ENCODE peak calls at places on chromosomes 6 and 20, in nine cellular contexts. One of them, this sample, is unnamed.

GRCh38 chr6:20672038-20672437 is 137.8 kb downstream of the CDKAL1 start:
- ATAC-seq in heart left ventricle: no peak
- ATAC-seq in heart right ventricle: no peak
- ATAC-seq in psoas muscle: no peak
- ATAC-seq in HCT116: no peak
- ATAC-seq in Panc1: no peak
- ATAC-seq in left lung: no peak
- ATAC-seq in upper lobe of right lung: no peak
- ATAC-seq in mucosa of descending colon: no peak
- ATAC-seq in this sample: no peak

GRCh38 chr20:56805313-56805712 is 176.2 kb downstream of the TFAP2C start:
- ATAC-seq in psoas muscle: no peak
- ATAC-seq in left lung: no peak
- ATAC-seq in HCT116: no peak
- ATAC-seq in upper lobe of right lung: no peak
- ATAC-seq in mucosa of descending colon: no peak
- ATAC-seq in heart left ventricle: no peak
- ATAC-seq in Panc1: no peak
- ATAC-seq in heart right ventricle: no peak
- ATAC-seq in this sample: no peak

GRCh38 chr6:144351338-144351737 is 66.2 kb downstream of the UTRN start:
- ATAC-seq in heart left ventricle: no peak
- ATAC-seq in left lung: no peak
- ATAC-seq in mucosa of descending colon: peak
- ATAC-seq in heart right ventricle: peak
- ATAC-seq in HCT116: no peak
- ATAC-seq in Panc1: no peak
- ATAC-seq in upper lobe of right lung: no peak
- ATAC-seq in psoas muscle: no peak
- ATAC-seq in this sample: no peak

GRCh38 chr6:12075067-12075563 is 63.0 kb downstream of the HIVEP1 start:
- ATAC-seq in mucosa of descending colon: no peak
- ATAC-seq in Panc1: peak
- ATAC-seq in heart left ventricle: no peak
- ATAC-seq in upper lobe of right lung: no peak
- ATAC-seq in HCT116: no peak
- ATAC-seq in psoas muscle: no peak
- ATAC-seq in heart right ventricle: no peak
- ATAC-seq in left lung: peak
- ATAC-seq in this sample: no peak

GRCh38 chr20:13228771-13229170 is 7.7 kb downstream of the ISM1 start:
- ATAC-seq in heart right ventricle: no peak
- ATAC-seq in psoas muscle: no peak
- ATAC-seq in heart left ventricle: no peak
- ATAC-seq in left lung: no peak
- ATAC-seq in mucosa of descending colon: no peak
- ATAC-seq in HCT116: no peak
- ATAC-seq in Panc1: no peak
- ATAC-seq in upper lobe of right lung: no peak
- ATAC-seq in this sample: no peak

GRCh38 chr6:117568831-117569434 is 33.4 kb downstream of the GOPC start:
- ATAC-seq in upper lobe of right lung: no peak
- ATAC-seq in heart right ventricle: no peak
- ATAC-seq in psoas muscle: no peak
- ATAC-seq in heart left ventricle: no peak
- ATAC-seq in HCT116: no peak
- ATAC-seq in left lung: no peak
- ATAC-seq in Panc1: no peak
- ATAC-seq in mucosa of descending colon: no peak
- ATAC-seq in this sample: no peak

GRCh38 chr20:55472704-55473103 is 532.6 kb downstream of the CBLN4 start:
- ATAC-seq in mucosa of descending colon: no peak
- ATAC-seq in upper lobe of right lung: no peak
- ATAC-seq in left lung: no peak
- ATAC-seq in heart left ventricle: no peak
- ATAC-seq in HCT116: no peak
- ATAC-seq in Panc1: no peak
- ATAC-seq in heart right ventricle: no peak
- ATAC-seq in psoas muscle: no peak
- ATAC-seq in this sample: no peak

GRCh38 chr6:12909828-12910227 is 193.3 kb downstream of the PHACTR1 start:
- ATAC-seq in mucosa of descending colon: no peak
- ATAC-seq in Panc1: no peak
- ATAC-seq in heart left ventricle: peak
- ATAC-seq in heart right ventricle: peak
- ATAC-seq in psoas muscle: no peak
- ATAC-seq in HCT116: no peak
- ATAC-seq in left lung: no peak
- ATAC-seq in upper lobe of right lung: no peak
- ATAC-seq in this sample: no peak

GRCh38 chr6:12030993-12031550 is 19.0 kb downstream of the HIVEP1 start:
- ATAC-seq in mucosa of descending colon: peak
- ATAC-seq in Panc1: no peak
- ATAC-seq in heart right ventricle: no peak
- ATAC-seq in HCT116: no peak
- ATAC-seq in psoas muscle: no peak
- ATAC-seq in left lung: no peak
- ATAC-seq in upper lobe of right lung: no peak
- ATAC-seq in heart left ventricle: no peak
- ATAC-seq in this sample: no peak

DNA sequence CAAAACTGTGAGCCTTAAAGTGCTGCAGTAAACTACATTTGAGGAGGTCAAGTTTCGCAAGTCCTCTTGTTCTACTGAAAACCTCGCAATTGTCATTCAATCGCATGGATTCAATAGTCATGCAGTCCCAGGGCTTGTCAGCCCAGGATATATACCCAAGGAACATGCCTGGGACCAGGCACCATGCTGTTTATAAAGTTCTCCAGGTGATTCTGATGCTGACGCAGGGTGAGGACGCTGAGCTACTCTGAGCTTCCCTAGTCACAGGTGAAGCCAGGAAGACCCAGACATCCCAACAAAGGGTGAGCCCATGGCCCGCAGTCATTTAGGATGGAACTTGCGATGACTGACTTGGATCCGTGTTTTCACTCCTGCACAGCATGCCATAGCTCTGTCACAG is 27.2 kb upstream of the SSTR4 start:
- ATAC-seq in HCT116: no peak
- ATAC-seq in psoas muscle: no peak
- ATAC-seq in mucosa of descending colon: no peak
- ATAC-seq in Panc1: no peak
- ATAC-seq in heart left ventricle: no peak
- ATAC-seq in heart right ventricle: no peak
- ATAC-seq in left lung: no peak
- ATAC-seq in upper lobe of right lung: no peak
- ATAC-seq in this sample: no peak
- H3K4me3 ChIP-seq in HCT116: no peak
- H3K4me3 ChIP-seq in psoas muscle: no peak
- H3K4me3 ChIP-seq in mucosa of descending colon: no peak
- H3K4me3 ChIP-seq in Panc1: no peak
- H3K4me3 ChIP-seq in heart left ventricle: no peak
- H3K4me3 ChIP-seq in heart right ventricle: no peak
- H3K4me3 ChIP-seq in left lung: no peak
- H3K4me3 ChIP-seq in upper lobe of right lung: no peak
- H3K4me3 ChIP-seq in this sample: no peak

DNA sequence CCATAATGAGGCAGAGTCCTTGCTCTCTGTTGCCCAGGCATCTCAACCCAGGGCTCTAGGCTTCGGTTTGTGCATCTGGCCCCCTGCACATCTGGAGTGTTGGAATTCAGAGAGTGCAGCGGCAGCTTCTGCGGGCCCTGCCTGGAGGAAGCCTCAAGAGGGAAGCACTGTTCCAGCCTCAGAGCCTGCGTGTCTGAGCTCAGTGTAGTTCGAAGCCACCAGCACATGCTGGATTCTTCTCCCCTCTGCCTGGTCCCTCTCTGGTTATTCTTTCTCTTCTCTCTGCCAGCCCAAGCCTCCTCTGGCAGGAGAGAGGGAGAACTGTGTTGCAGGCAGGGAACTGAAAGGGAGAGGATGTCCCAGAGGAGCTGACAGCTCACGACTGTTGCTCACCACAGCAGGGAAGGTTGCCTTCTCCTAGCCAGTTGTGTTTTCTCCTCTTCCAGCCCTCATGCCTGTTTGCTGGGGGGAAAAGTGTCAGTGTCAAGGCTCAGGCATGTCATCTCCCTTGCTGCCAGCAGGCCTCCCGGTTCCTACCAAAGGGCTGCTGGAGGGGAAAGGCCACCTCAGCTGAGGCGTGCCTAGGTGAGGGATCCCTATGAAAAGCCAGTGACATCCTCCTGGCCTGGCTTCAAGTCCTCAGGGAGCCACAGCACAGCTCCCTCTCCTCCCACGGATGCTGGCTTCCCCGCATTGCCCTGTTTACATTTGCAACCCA is 126.0 kb upstream of the LRFN2 start:
- ATAC-seq in mucosa of descending colon: no peak
- ATAC-seq in left lung: no peak
- ATAC-seq in psoas muscle: no peak
- ATAC-seq in heart right ventricle: no peak
- ATAC-seq in HCT116: no peak
- ATAC-seq in heart left ventricle: no peak
- ATAC-seq in upper lobe of right lung: no peak
- ATAC-seq in Panc1: no peak
- ATAC-seq in this sample: no peak
- TF ChIP-seq CTCF in mucosa of descending colon: no peak
- TF ChIP-seq CTCF in left lung: no peak
- TF ChIP-seq CTCF in psoas muscle: no peak
- TF ChIP-seq CTCF in heart right ventricle: no peak
- TF ChIP-seq CTCF in HCT116: no peak
- TF ChIP-seq CTCF in heart left ventricle: no peak
- TF ChIP-seq CTCF in upper lobe of right lung: no peak
- TF ChIP-seq CTCF in Panc1: no peak
- TF ChIP-seq CTCF in this sample: no peak

GRCh38 chr6:28737750-28738395 is 185.9 kb downstream of the TRIM27 start:
- ATAC-seq in psoas muscle: no peak
- ATAC-seq in upper lobe of right lung: no peak
- ATAC-seq in heart right ventricle: no peak
- ATAC-seq in heart left ventricle: no peak
- ATAC-seq in mucosa of descending colon: no peak
- ATAC-seq in HCT116: no peak
- ATAC-seq in left lung: no peak
- ATAC-seq in Panc1: peak
- ATAC-seq in this sample: no peak

GRCh38 chr6:28734443-28734959 is 189.3 kb downstream of the TRIM27 start:
- ATAC-seq in upper lobe of right lung: no peak
- ATAC-seq in psoas muscle: no peak
- ATAC-seq in mucosa of descending colon: no peak
- ATAC-seq in HCT116: peak
- ATAC-seq in heart left ventricle: no peak
- ATAC-seq in Panc1: no peak
- ATAC-seq in left lung: no peak
- ATAC-seq in heart right ventricle: no peak
- ATAC-seq in this sample: no peak

GRCh38 chr6:28738396-28738765 is 185.4 kb downstream of the TRIM27 start:
- ATAC-seq in Panc1: peak
- ATAC-seq in psoas muscle: no peak
- ATAC-seq in left lung: no peak
- ATAC-seq in HCT116: no peak
- ATAC-seq in heart left ventricle: no peak
- ATAC-seq in mucosa of descending colon: no peak
- ATAC-seq in upper lobe of right lung: no peak
- ATAC-seq in heart right ventricle: no peak
- ATAC-seq in this sample: no peak

GRCh38 chr6:28732052-28732451 is 191.7 kb downstream of the TRIM27 start:
- ATAC-seq in mucosa of descending colon: no peak
- ATAC-seq in Panc1: no peak
- ATAC-seq in left lung: no peak
- ATAC-seq in psoas muscle: no peak
- ATAC-seq in upper lobe of right lung: no peak
- ATAC-seq in heart left ventricle: no peak
- ATAC-seq in HCT116: no peak
- ATAC-seq in heart right ventricle: no peak
- ATAC-seq in this sample: no peak

GRCh38 chr6:28736121-28736520 is 187.7 kb downstream of the TRIM27 start:
- ATAC-seq in HCT116: no peak
- ATAC-seq in heart left ventricle: no peak
- ATAC-seq in mucosa of descending colon: no peak
- ATAC-seq in Panc1: no peak
- ATAC-seq in left lung: no peak
- ATAC-seq in upper lobe of right lung: no peak
- ATAC-seq in heart right ventricle: no peak
- ATAC-seq in psoas muscle: no peak
- ATAC-seq in this sample: no peak
- H3K4me3 ChIP-seq in HCT116: peak
- H3K4me3 ChIP-seq in heart left ventricle: no peak
- H3K4me3 ChIP-seq in mucosa of descending colon: no peak
- H3K4me3 ChIP-seq in Panc1: peak
- H3K4me3 ChIP-seq in left lung: no peak
- H3K4me3 ChIP-seq in upper lobe of right lung: no peak
- H3K4me3 ChIP-seq in heart right ventricle: no peak
- H3K4me3 ChIP-seq in psoas muscle: no peak
- H3K4me3 ChIP-seq in this sample: no peak

GRCh38 chr20:47664744-47665143 is 120.5 kb downstream of the SULF2 start:
- ATAC-seq in mucosa of descending colon: no peak
- ATAC-seq in Panc1: no peak
- ATAC-seq in heart right ventricle: no peak
- ATAC-seq in heart left ventricle: no peak
- ATAC-seq in HCT116: no peak
- ATAC-seq in left lung: no peak
- ATAC-seq in psoas muscle: no peak
- ATAC-seq in upper lobe of right lung: no peak
- ATAC-seq in this sample: no peak

GRCh38 chr20:47665221-47665991 is 119.9 kb downstream of the SULF2 start:
- ATAC-seq in heart left ventricle: no peak
- ATAC-seq in Panc1: no peak
- ATAC-seq in upper lobe of right lung: no peak
- ATAC-seq in heart right ventricle: no peak
- ATAC-seq in HCT116: no peak
- ATAC-seq in mucosa of descending colon: no peak
- ATAC-seq in psoas muscle: no peak
- ATAC-seq in left lung: no peak
- ATAC-seq in this sample: no peak

GRCh38 chr20:47662483-47663353 is 122.6 kb downstream of the SULF2 start:
- ATAC-seq in heart right ventricle: no peak
- ATAC-seq in upper lobe of right lung: no peak
- ATAC-seq in mucosa of descending colon: no peak
- ATAC-seq in heart left ventricle: no peak
- ATAC-seq in Panc1: no peak
- ATAC-seq in left lung: no peak
- ATAC-seq in HCT116: no peak
- ATAC-seq in psoas muscle: no peak
- ATAC-seq in this sample: no peak

GRCh38 chr20:47663354-47664067 is 121.8 kb downstream of the SULF2 start:
- ATAC-seq in left lung: peak
- ATAC-seq in upper lobe of right lung: peak
- ATAC-seq in HCT116: peak
- ATAC-seq in Panc1: peak
- ATAC-seq in psoas muscle: peak
- ATAC-seq in heart right ventricle: peak
- ATAC-seq in heart left ventricle: peak
- ATAC-seq in mucosa of descending colon: peak
- ATAC-seq in this sample: peak

DNA sequence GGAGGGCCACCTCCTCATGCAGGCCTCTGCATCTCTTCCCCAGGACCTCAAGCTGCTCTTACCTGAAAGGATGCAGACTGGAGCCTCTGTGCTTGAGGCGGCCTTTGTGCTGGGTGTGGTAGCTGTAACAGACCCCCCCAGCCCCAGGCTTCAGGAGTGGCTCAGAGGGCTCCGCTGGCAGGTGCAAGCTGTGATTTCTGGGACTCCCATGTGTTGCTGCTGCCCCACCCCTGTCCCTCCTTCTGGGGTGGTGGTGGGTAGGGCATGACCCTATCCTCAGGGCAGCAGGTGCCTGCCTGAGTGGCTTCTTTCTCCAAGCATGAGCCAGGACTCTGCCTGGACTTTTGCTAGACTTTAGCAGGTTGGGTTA is 121.2 kb downstream of the SULF2 start:
- ATAC-seq in left lung: peak
- ATAC-seq in heart left ventricle: peak
- ATAC-seq in mucosa of descending colon: peak
- ATAC-seq in HCT116: peak
- ATAC-seq in heart right ventricle: peak
- ATAC-seq in upper lobe of right lung: peak
- ATAC-seq in Panc1: peak
- ATAC-seq in psoas muscle: no peak
- ATAC-seq in this sample: no peak
- TF ChIP-seq CTCF in left lung: no peak
- TF ChIP-seq CTCF in heart left ventricle: no peak
- TF ChIP-seq CTCF in mucosa of descending colon: no peak
- TF ChIP-seq CTCF in HCT116: no peak
- TF ChIP-seq CTCF in heart right ventricle: no peak
- TF ChIP-seq CTCF in upper lobe of right lung: no peak
- TF ChIP-seq CTCF in Panc1: no peak
- TF ChIP-seq CTCF in psoas muscle: no peak
- TF ChIP-seq CTCF in this sample: no peak

This sample was measured in gastroesophageal sphincter.